ENCODE peak calls at places on chromosomes 2 and 18, in eight cellular contexts. N is RPMI7951; G is spleen; M is T-helper 1 cell; I is EH; V is amniotic stem cell; C is stimulated activated CD8-positive, alpha-beta memory T cell treated with anti-CD3 and anti-CD28 coated beads, Interleukin-12 subunit alpha, Interleukin-12 subunit beta, amount 100 ng/mL, for 1 hour; R is NCI-H69. H is an unnamed sample.

GRCh38 chr2:17851731-17852585 is 26.5 kb upstream of the KCNS3 start:
- DNase-seq in N (peak; percentile 73), G (no peak), M (no peak), I (peak; percentile 72), V (peak; percentile 47), C (no peak), R (peak; percentile 53), H (peak; percentile 71)

GRCh38 chr18:12121175-12122095 is 27.8 kb downstream of the ANKRD62 start:
- DNase-seq in N (peak; percentile 4), G (no peak), M (no peak), I (peak; percentile 8), V (no peak), C (no peak), R (no peak), H (no peak)

GRCh38 chr2:120448961-120449421 is 103.1 kb downstream of the INHBB start:
- DNase-seq in N (no peak), G (peak; percentile 69), M (no peak), I (no peak), V (no peak), C (no peak), R (peak; percentile 89), H (peak; percentile 56)

GRCh38 chr2:186927867-186928191 is 78.9 kb upstream of the ZSWIM2 start:
- DNase-seq in N (no peak), G (no peak), M (no peak), I (no peak), V (no peak), C (no peak), R (no peak), H (no peak)

GRCh38 chr2:188512456-188512855 is 220.8 kb downstream of the GULP1 start:
- DNase-seq in N (peak; percentile 63), G (no peak), M (no peak), I (peak; percentile 74), V (peak; percentile 51), C (no peak), R (peak; percentile 72), H (no peak)

GRCh38 chr2:19739256-19739655 is 162.5 kb downstream of the TTC32 start:
- DNase-seq in N (no peak), G (no peak), M (no peak), I (peak; percentile 61), V (no peak), C (no peak), R (no peak), H (no peak)

GRCh38 chr18:71442830-71443229 is 1101.3 kb downstream of the CBLN2 start:
- DNase-seq in N (peak; percentile 1), G (no peak), M (no peak), I (no peak), V (no peak), C (no peak), R (peak; percentile 99), H (no peak)

GRCh38 chr2:53104263-53104662 is 663.3 kb upstream of the CHAC2 start:
- DNase-seq in N (peak; percentile 21), G (no peak), M (no peak), I (peak; percentile 18), V (no peak), C (no peak), R (peak; percentile 100), H (no peak)

GRCh38 chr2:167028503-167028902 is 140.2 kb downstream of the XIRP2 start:
- DNase-seq in N (no peak), G (no peak), M (no peak), I (no peak), V (no peak), C (no peak), R (no peak), H (no peak)

GRCh38 chr2:54599914-54600313 is 123.5 kb upstream of the EML6 start:
- DNase-seq in N (peak; percentile 68), G (no peak), M (no peak), I (no peak), V (no peak), C (no peak), R (no peak), H (peak; percentile 74)

GRCh38 chr18:22032392-22032961 is 136.9 kb upstream of the GATA6 start:
- DNase-seq in N (peak; percentile 84), G (no peak), M (no peak), I (peak; percentile 74), V (peak; percentile 54), C (no peak), R (no peak), H (no peak)

GRCh38 chr2:161077367-161078210 is 82.6 kb upstream of the TANK start:
- DNase-seq in N (no peak), G (no peak), M (peak; percentile 44), I (peak; percentile 50), V (no peak), C (peak; percentile 45), R (no peak), H (no peak)

GRCh38 chr2:230956827-230957755 is 32.0 kb upstream of the GPR55 start:
- DNase-seq in N (peak; percentile 89), G (no peak), M (no peak), I (peak; percentile 57), V (peak; percentile 28), C (no peak), R (peak; percentile 17), H (no peak)

GRCh38 chr2:100628506-100628905 is 65.7 kb downstream of the PDCL3 start:
- DNase-seq in N (no peak), G (no peak), M (no peak), I (no peak), V (no peak), C (no peak), R (no peak), H (no peak)

GRCh38 chr2:196218109-196218508 is 46.7 kb upstream of the STK17B start:
- DNase-seq in N (no peak), G (no peak), M (no peak), I (no peak), V (no peak), C (no peak), R (peak; percentile 67), H (no peak)

GRCh38 chr2:179428659-179429058 is 164.0 kb upstream of the SESTD1 start:
- DNase-seq in N (no peak), G (no peak), M (no peak), I (peak; percentile 12), V (no peak), C (no peak), R (no peak), H (no peak)

GRCh38 chr2:198517961-198518360 is 713.6 kb downstream of the PLCL1 start:
- DNase-seq in N (no peak), G (no peak), M (no peak), I (peak; percentile 93), V (no peak), C (no peak), R (no peak), H (no peak)

GRCh38 chr2:136130511-136130910 is 12.6 kb upstream of the CXCR4 start:
- DNase-seq in N (no peak), G (no peak), M (no peak), I (no peak), V (no peak), C (no peak), R (no peak), H (no peak)

GRCh38 chr2:68632026-68632425 is 11.4 kb upstream of the PROKR1 start:
- DNase-seq in N (no peak), G (no peak), M (no peak), I (no peak), V (no peak), C (no peak), R (no peak), H (no peak)

GRCh38 chr18:22324191-22325131 is 93.3 kb downstream of the CTAGE1 start:
- DNase-seq in N (peak; percentile 61), G (peak; percentile 82), M (no peak), I (peak; percentile 27), V (no peak), C (no peak), R (no peak), H (no peak)

GRCh38 chr2:130825231-130825971 is 11.3 kb upstream of the ARHGEF4 start:
- DNase-seq in N (no peak), G (peak; percentile 56), M (no peak), I (no peak), V (no peak), C (no peak), R (peak; percentile 79), H (no peak)

GRCh38 chr2:207032490-207032889 is 93.2 kb downstream of the CPO start:
- DNase-seq in N (no peak), G (no peak), M (no peak), I (no peak), V (no peak), C (no peak), R (no peak), H (no peak)

GRCh38 chr2:210965472-210965871 is 409.1 kb downstream of the CPS1 start:
- DNase-seq in N (no peak), G (no peak), M (no peak), I (no peak), V (no peak), C (no peak), R (no peak), H (no peak)

GRCh38 chr2:227183657-227184367 is 19.4 kb downstream of the COL4A3 start:
- DNase-seq in N (peak; percentile 51), G (no peak), M (no peak), I (peak; percentile 23), V (no peak), C (no peak), R (no peak), H (no peak)